ENCODE peak calls at places on chromosomes 7 and 10, in six cellular contexts. L, T, S, A, P and Z are unnamed samples.

GRCh38 chr7:92830532-92831110 is 5.8 kb downstream of the CDK6 start:
- DNase-seq in L (no peak), T (no peak), S (no peak), A (no peak), P (no peak), Z (no peak)

GRCh38 chr7:134513169-134513752 is 14.1 kb upstream of the AKR1B10 start:
- DNase-seq in L (peak), T (peak), S (peak), A (no peak), P (peak), Z (no peak)

GRCh38 chr10:69874464-69874863 is 72.8 kb downstream of the COL13A1 start:
- DNase-seq in L (no peak), T (no peak), S (no peak), A (no peak), P (no peak), Z (no peak)

GRCh38 chr7:101299511-101300464 is 21.8 kb downstream of the IFT22 start:
- DNase-seq in L (no peak), T (no peak), S (no peak), A (no peak), P (no peak), Z (no peak)

GRCh38 chr7:130084037-130084875 is 13.9 kb downstream of the KLHDC10 start:
- DNase-seq in L (no peak), T (no peak), S (no peak), A (no peak), P (no peak), Z (no peak)

GRCh38 chr10:4704034-4704545 is 121.9 kb upstream of the AKR1E2 start:
- DNase-seq in L (no peak), T (no peak), S (peak), A (no peak), P (no peak), Z (no peak)

GRCh38 chr10:59580257-59580863 is 129.3 kb downstream of the SLC16A9 start:
- DNase-seq in L (no peak), T (no peak), S (no peak), A (peak), P (no peak), Z (no peak)

GRCh38 chr7:2488272-2488645 is 12.1 kb upstream of the GRIFIN start:
- DNase-seq in L (peak), T (no peak), S (no peak), A (no peak), P (no peak), Z (no peak)

DNA sequence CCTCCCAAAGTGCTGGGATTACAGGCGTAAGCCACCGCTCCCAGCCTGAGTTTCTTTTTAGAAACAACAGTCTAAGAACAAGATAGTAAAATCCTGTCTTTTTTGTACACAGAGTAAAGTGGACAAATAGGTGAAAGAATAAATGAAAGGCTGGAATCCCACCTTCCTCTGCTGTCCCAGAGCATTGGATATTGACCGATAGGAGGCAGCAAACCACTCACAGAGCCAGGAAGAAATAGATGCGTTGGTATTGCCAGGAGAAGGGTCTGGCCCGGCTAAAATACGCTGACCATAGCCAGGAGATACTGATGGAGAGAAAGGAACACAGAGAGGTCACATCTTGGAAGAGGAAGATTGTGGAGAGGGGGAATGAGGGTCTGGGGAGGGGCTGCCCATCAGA is 11.4 kb upstream of the ZNF12 start:
- DNase-seq in L (no peak), T (no peak), S (peak), A (no peak), P (no peak), Z (no peak)
- TF ChIP-seq CTCF in L (peak), T (no peak), S (no peak), A (no peak), P (no peak), Z (no peak)

GRCh38 chr7:152025937-152026890 is 740 bp downstream of the GALNT11 start:
- DNase-seq in L (no peak), T (no peak), S (no peak), A (no peak), P (no peak), Z (peak)

GRCh38 chr7:152030561-152030960 is 5.1 kb downstream of the GALNT11 start:
- DNase-seq in L (no peak), T (no peak), S (no peak), A (no peak), P (peak), Z (no peak)

GRCh38 chr7:152025077-152025936 is at the start of gene GALNT11:
- DNase-seq in L (peak), T (peak), S (peak), A (peak), P (peak), Z (peak)
- TF ChIP-seq CTCF in L (peak), T (no peak), S (no peak), A (peak), P (no peak), Z (peak)

DNA sequence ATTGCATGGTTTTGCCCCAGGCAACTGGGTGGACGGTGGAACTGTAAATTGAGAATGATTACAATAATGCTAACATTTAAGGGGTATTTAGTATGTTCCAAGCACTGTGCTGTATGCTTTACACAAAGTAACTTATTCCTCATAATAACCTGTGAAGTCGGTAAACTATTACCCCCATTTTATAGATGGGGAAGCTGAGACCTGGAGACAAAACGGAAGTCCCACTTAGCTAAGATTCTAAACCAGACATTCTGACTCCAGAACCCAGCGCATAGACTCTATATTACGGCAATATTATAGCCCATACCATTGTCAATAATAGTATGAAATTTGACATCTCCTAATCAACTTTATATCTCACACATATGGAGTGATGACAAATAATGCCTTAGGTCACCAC is 39.9 kb upstream of the TMEM236 start:
- DNase-seq in L (no peak), T (no peak), S (no peak), A (no peak), P (no peak), Z (no peak)
- TF ChIP-seq CTCF in L (no peak), T (no peak), S (no peak), A (no peak), P (no peak), Z (no peak)

DNA sequence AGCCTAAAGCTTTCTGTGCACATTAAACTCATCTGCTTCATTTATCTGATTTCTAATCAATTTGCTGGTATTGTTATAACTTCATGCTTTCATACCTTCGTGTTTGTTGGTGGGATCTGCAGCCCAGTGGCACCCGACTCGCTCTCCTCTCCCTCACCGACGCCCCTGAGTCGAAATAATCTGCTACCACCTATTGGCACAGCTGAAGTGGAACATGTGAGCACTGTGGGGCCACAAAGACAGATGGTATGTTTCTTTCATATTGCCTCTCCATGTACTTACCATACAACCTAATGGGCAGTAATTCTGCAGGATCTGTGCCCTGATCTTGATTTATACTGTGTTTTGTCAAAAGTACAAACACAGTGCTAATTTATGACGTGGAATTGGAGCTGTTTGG is 12.4 kb downstream of the DNAJC9 start:
- DNase-seq in L (no peak), T (no peak), S (no peak), A (no peak), P (no peak), Z (no peak)
- TF ChIP-seq CTCF in L (no peak), T (no peak), S (no peak), A (no peak), P (no peak), Z (no peak)

GRCh38 chr7:78019457-78020130 is 221.0 kb downstream of the PHTF2 start:
- DNase-seq in L (peak), T (peak), S (peak), A (peak), P (peak), Z (peak)
- TF ChIP-seq CTCF in L (peak), T (no peak), S (no peak), A (peak), P (no peak), Z (peak)

DNA sequence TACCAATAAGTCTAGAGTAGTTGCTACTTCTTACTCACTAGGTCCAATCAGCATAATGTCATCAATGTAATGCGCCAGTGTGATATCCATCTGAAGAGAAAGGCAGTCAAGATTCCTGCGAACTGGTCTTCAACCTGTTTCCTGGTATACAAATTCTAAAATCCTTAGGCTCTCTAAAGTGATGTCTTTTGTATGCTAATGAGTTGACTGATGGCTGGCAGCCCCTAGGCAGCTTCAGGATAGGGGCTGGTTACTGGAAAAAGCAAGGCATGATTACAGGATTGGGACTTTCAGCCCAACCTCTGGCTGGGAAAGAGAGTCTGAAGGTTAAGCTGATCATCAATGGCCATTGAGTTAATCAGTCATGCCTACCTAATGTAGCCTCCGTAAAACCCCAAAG is 250.2 kb upstream of the PTER start:
- DNase-seq in L (no peak), T (no peak), S (no peak), A (no peak), P (no peak), Z (no peak)
- TF ChIP-seq CTCF in L (no peak), T (no peak), S (no peak), A (no peak), P (no peak), Z (no peak)

GRCh38 chr10:49001402-49001801 is 61.8 kb upstream of the LRRC18 start:
- DNase-seq in L (no peak), T (no peak), S (no peak), A (no peak), P (no peak), Z (no peak)
- TF ChIP-seq CTCF in L (peak), T (no peak), S (no peak), A (peak), P (no peak), Z (no peak)

GRCh38 chr7:149716007-149716931 is 57.1 kb downstream of the ZNF467 start:
- DNase-seq in L (no peak), T (no peak), S (no peak), A (no peak), P (no peak), Z (peak)
- TF ChIP-seq CTCF in L (no peak), T (no peak), S (no peak), A (peak), P (no peak), Z (peak)